ENCODE peak calls at places on chromosomes 3 and 15, in five cellular contexts. X is DND-41; T is activated naive CD4-positive, alpha-beta T cell treated with anti-CD3 and anti-CD28 coated beads, Interleukin-2, amount 50 U/mL, for 16 hours; F is RWPE1; N is central memory CD8-positive, alpha-beta T cell. V is an unnamed sample.

GRCh38 chr3:21524113-21524512 is 226.9 kb downstream of the ZNF385D start:
- DNase-seq in F (no peak), T (no peak), X (no peak), N (no peak), V (no peak)

GRCh38 chr3:45985532-45986302 is 9.9 kb downstream of the FYCO1 start:
- DNase-seq in X (no peak), F (no peak), T (no peak), N (no peak), V (no peak)

GRCh38 chr3:170100937-170101336 is 63.1 kb downstream of the GPR160 start:
- DNase-seq in X (no peak), N (no peak), F (no peak), T (no peak), V (no peak)

GRCh38 chr3:71725279-71725991 is at the start of gene EIF4E3:
- DNase-seq in T (peak), N (no peak), X (peak), F (peak), V (no peak)

GRCh38 chr3:39154323-39155021 is 1.1 kb upstream of the CSRNP1 start:
- DNase-seq in T (no peak), F (no peak), N (no peak), X (no peak), V (no peak)

GRCh38 chr3:58044656-58045055 is 36.4 kb downstream of the FLNB start:
- DNase-seq in X (no peak), F (no peak), N (no peak), T (no peak), V (peak)

GRCh38 chr15:41933771-41934170 is 38.6 kb downstream of the EHD4 start:
- DNase-seq in N (no peak), X (no peak), T (no peak), F (peak), V (no peak)

GRCh38 chr3:99659032-99659431 is 20.6 kb downstream of the COL8A1 start:
- DNase-seq in N (no peak), F (peak), X (no peak), T (no peak), V (no peak)

GRCh38 chr3:55619186-55619808 is 132.2 kb upstream of the WNT5A start:
- DNase-seq in N (no peak), F (no peak), X (no peak), T (no peak), V (no peak)

GRCh38 chr3:124774305-124774673 is 44.0 kb downstream of the UMPS start:
- DNase-seq in X (no peak), F (peak), T (no peak), N (no peak), V (no peak)

GRCh38 chr3:23665741-23666140 is 140.0 kb upstream of the UBE2E1 start:
- DNase-seq in N (no peak), X (no peak), T (no peak), F (no peak), V (no peak)

V was measured in tibial nerve.